ENCODE peak calls at places on chromosomes 7 and 10, in five cellular contexts. B is left lobe of liver; U is cardiac fibroblast; J is AG04449; A is activated CD4-positive, alpha-beta T cell treated with anti-CD3 and anti-CD28 coated beads, Interleukin-2, amount 50 U/mL, for 48 hours. W is an unnamed sample.

GRCh38 chr7:33771422-33771821 is 133.9 kb upstream of the BMPER start:
- DNase-seq in B (no peak), U (peak; percentile 32), J (no peak), A (no peak), W (no peak)

GRCh38 chr7:70573202-70573810 is 558.6 kb upstream of the GALNT17 start:
- DNase-seq in B (no peak), U (no peak), J (no peak), A (no peak), W (no peak)

GRCh38 chr10:1210667-1211066 is 154.5 kb downstream of the WDR37 start:
- DNase-seq in B (peak; percentile 23), U (no peak), J (no peak), A (no peak), W (no peak)

GRCh38 chr10:95485030-95485429 is 76.1 kb downstream of the SORBS1 start:
- DNase-seq in B (no peak), U (no peak), J (no peak), A (no peak), W (no peak)

GRCh38 chr10:73253226-73253557 is 748 bp upstream of the MRPS16 start:
- DNase-seq in B (no peak), U (no peak), J (no peak), A (no peak), W (peak; percentile 29)

GRCh38 chr10:83343676-83344075 is 795.6 kb upstream of the GHITM start:
- DNase-seq in B (no peak), U (peak; percentile 48), J (no peak), A (no peak), W (no peak)

GRCh38 chr7:85688712-85689111 is 501.9 kb upstream of the SEMA3D start:
- DNase-seq in B (no peak), U (no peak), J (no peak), A (no peak), W (peak; percentile 75)

GRCh38 chr7:130930260-130930659 is 196.3 kb upstream of the KLF14 start:
- DNase-seq in B (no peak), U (peak; percentile 67), J (no peak), A (no peak), W (no peak)

GRCh38 chr7:139494835-139495568 is 11.5 kb upstream of the KLRG2 start:
- DNase-seq in B (no peak), U (no peak), J (no peak), A (peak; percentile 21), W (no peak)

GRCh38 chr10:124493191-124493936 is 31.7 kb downstream of the LHPP start:
- DNase-seq in B (no peak), U (no peak), J (no peak), A (no peak), W (no peak)

GRCh38 chr10:28384557-28384956 is 81.7 kb upstream of the MPP7 start:
- DNase-seq in B (no peak), U (no peak), J (no peak), A (no peak), W (no peak)